ENCODE peak calls at places on chromosomes 11 and 22, in five cellular contexts. P, R, X, D and B are unnamed samples.

GRCh38 chr11:393219-394033 is 583 bp upstream of the PKP3 start:
- DNase-seq in P (no peak), R (peak), X (peak), D (peak), B (no peak)

GRCh38 chr11:56906683-56907148 is 82.0 kb upstream of the OR5AK2 start:
- DNase-seq in P (no peak), R (no peak), X (no peak), D (no peak), B (no peak)

GRCh38 chr11:131916633-131917032 is 546.2 kb downstream of the NTM start:
- DNase-seq in P (no peak), R (no peak), X (no peak), D (no peak), B (no peak)

GRCh38 chr11:2150206-2150847 is 10.7 kb downstream of the INS start:
- DNase-seq in P (peak), R (peak), X (peak), D (peak), B (no peak)

GRCh38 chr11:113730887-113731726 is 25.0 kb upstream of the TMPRSS5 start:
- DNase-seq in P (peak), R (peak), X (peak), D (peak), B (no peak)

GRCh38 chr11:69429716-69430491 is 51.6 kb upstream of the LINC01488 start:
- DNase-seq in P (no peak), R (no peak), X (no peak), D (no peak), B (no peak)

GRCh38 chr22:32836286-32836859 is 34.9 kb downstream of the TIMP3 start:
- DNase-seq in P (no peak), R (no peak), X (peak), D (peak), B (no peak)

GRCh38 chr22:43172191-43172590 is 14.7 kb downstream of the TTLL12 start:
- DNase-seq in P (no peak), R (no peak), X (no peak), D (no peak), B (no peak)

GRCh38 chr11:102202972-102203371 is 92.7 kb downstream of the YAP1 start:
- DNase-seq in P (no peak), R (no peak), X (no peak), D (no peak), B (no peak)

GRCh38 chr11:130775306-130776043 is 140.8 kb downstream of the SNX19 start:
- DNase-seq in P (no peak), R (peak), X (peak), D (no peak), B (no peak)

GRCh38 chr11:119607726-119608125 is 121.3 kb downstream of the NECTIN1 start:
- DNase-seq in P (no peak), R (no peak), X (no peak), D (no peak), B (no peak)

GRCh38 chr11:92810423-92810822 is 159.0 kb upstream of the MTNR1B start:
- DNase-seq in P (no peak), R (no peak), X (no peak), D (no peak), B (no peak)

GRCh38 chr22:21917206-21917958 is 35.3 kb downstream of the PPM1F start:
- DNase-seq in P (no peak), R (no peak), X (peak), D (peak), B (no peak)

GRCh38 chr11:128714881-128715280 is 21.0 kb downstream of the FLI1 start:
- DNase-seq in P (no peak), R (peak), X (peak), D (no peak), B (no peak)

GRCh38 chr11:6544921-6545850 is 48.1 kb downstream of the DNHD1 start:
- DNase-seq in P (no peak), R (no peak), X (peak), D (no peak), B (no peak)

GRCh38 chr11:28195449-28195848 is 87.3 kb downstream of the METTL15 start:
- DNase-seq in P (no peak), R (no peak), X (no peak), D (no peak), B (no peak)

GRCh38 chr11:72604256-72604655 is 70.0 kb downstream of the PDE2A start:
- DNase-seq in P (no peak), R (no peak), X (no peak), D (no peak), B (no peak)

GRCh38 chr11:68664906-68665305 is 19.4 kb upstream of the GAL start:
- DNase-seq in P (no peak), R (no peak), X (no peak), D (no peak), B (no peak)

GRCh38 chr22:31241200-31241599 is 29.1 kb downstream of the LIMK2 start:
- DNase-seq in P (no peak), R (no peak), X (peak), D (peak), B (no peak)

GRCh38 chr11:17822021-17822781 is 87.6 kb downstream of the KCNC1 start:
- DNase-seq in P (no peak), R (peak), X (peak), D (no peak), B (no peak)

GRCh38 chr22:41833369-41834004 is 582 bp downstream of the SREBF2 start:
- DNase-seq in P (peak), R (no peak), X (no peak), D (no peak), B (no peak)

GRCh38 chr11:121467965-121468364 is 15.2 kb upstream of the SORL1-AS1 start:
- DNase-seq in P (no peak), R (no peak), X (no peak), D (no peak), B (no peak)

GRCh38 chr22:30783021-30783420 is 88.3 kb downstream of the OSBP2 start:
- DNase-seq in P (no peak), R (no peak), X (no peak), D (no peak), B (no peak)

GRCh38 chr22:50244420-50245213 is at the start of gene TUBGCP6:
- DNase-seq in P (peak), R (peak), X (peak), D (peak), B (peak)

GRCh38 chr11:8258289-8258688 is 5.4 kb downstream of the LMO1 start:
- DNase-seq in P (no peak), R (no peak), X (no peak), D (no peak), B (no peak)

GRCh38 chr22:40029189-40029890 is 34.6 kb downstream of the FAM83F start:
- DNase-seq in P (no peak), R (no peak), X (no peak), D (peak), B (no peak)

GRCh38 chr22:22410677-22411076 is 97.9 kb downstream of the ZNF280B start:
- DNase-seq in P (no peak), R (no peak), X (no peak), D (no peak), B (no peak)

GRCh38 chr22:49321477-49322055 is 506.1 kb downstream of the BRD1 start:
- DNase-seq in P (no peak), R (no peak), X (no peak), D (no peak), B (no peak)

GRCh38 chr11:133134561-133135173 is 397.6 kb downstream of the OPCML start:
- DNase-seq in P (peak), R (no peak), X (peak), D (peak), B (peak)

GRCh38 chr11:128095459-128096096 is 491.8 kb downstream of the ETS1 start:
- DNase-seq in P (no peak), R (peak), X (peak), D (no peak), B (no peak)

GRCh38 chr11:84468255-84468654 is 1158.9 kb downstream of the DLG2 start:
- DNase-seq in P (no peak), R (no peak), X (no peak), D (no peak), B (no peak)

GRCh38 chr11:62409831-62410230 is 9.0 kb upstream of the SCGB1A1 start:
- DNase-seq in P (no peak), R (no peak), X (no peak), D (no peak), B (no peak)

GRCh38 chr22:24564376-24565058 is 8.7 kb downstream of the SNRPD3 start:
- DNase-seq in P (no peak), R (no peak), X (peak), D (peak), B (no peak)

GRCh38 chr22:25509391-25509791 is 55.1 kb upstream of the GRK3 start:
- DNase-seq in P (no peak), R (no peak), X (no peak), D (no peak), B (no peak)

GRCh38 chr11:103703437-103703836 is 333.0 kb upstream of the DDI1 start:
- DNase-seq in P (no peak), R (no peak), X (no peak), D (no peak), B (no peak)

GRCh38 chr11:128251140-128251539 is 336.2 kb downstream of the ETS1 start:
- DNase-seq in P (no peak), R (peak), X (peak), D (no peak), B (no peak)

GRCh38 chr22:20663137-20663828 is 110.6 kb upstream of the SERPIND1 start:
- DNase-seq in P (no peak), R (no peak), X (no peak), D (no peak), B (no peak)

GRCh38 chr11:100980156-100980555 is 149.5 kb downstream of the PGR start:
- DNase-seq in P (no peak), R (no peak), X (peak), D (peak), B (no peak)

GRCh38 chr11:110679323-110679980 is 32.8 kb downstream of the ARHGAP20 start:
- DNase-seq in P (no peak), R (no peak), X (peak), D (no peak), B (no peak)
- TF ChIP-seq CTCF in P (no peak), R (no peak), X (no peak), D (no peak), B (no peak)

GRCh38 chr11:111339758-111340388 is 39.2 kb downstream of the POU2AF1 start:
- DNase-seq in P (no peak), R (no peak), X (no peak), D (no peak), B (no peak)
- TF ChIP-seq CTCF in P (no peak), R (no peak), X (no peak), D (no peak), B (no peak)

GRCh38 chr22:37126882-37127281 is 17.4 kb upstream of the TMPRSS6 start:
- DNase-seq in P (no peak), R (no peak), X (no peak), D (no peak), B (no peak)
- TF ChIP-seq CTCF in P (no peak), R (peak), X (peak), D (peak), B (no peak)

GRCh38 chr11:45675646-45676045 is 10.2 kb upstream of the CHST1 start:
- DNase-seq in P (no peak), R (no peak), X (no peak), D (no peak), B (no peak)

GRCh38 chr11:45676522-45677095 is 11.2 kb upstream of the CHST1 start:
- DNase-seq in P (no peak), R (no peak), X (no peak), D (no peak), B (no peak)

GRCh38 chr11:45674481-45675190 is 9.2 kb upstream of the CHST1 start:
- DNase-seq in P (no peak), R (no peak), X (no peak), D (no peak), B (no peak)

GRCh38 chr11:45677811-45678515 is 12.5 kb upstream of the CHST1 start:
- DNase-seq in P (no peak), R (no peak), X (no peak), D (no peak), B (no peak)

GRCh38 chr11:45678962-45679361 is 13.5 kb upstream of the CHST1 start:
- DNase-seq in P (no peak), R (no peak), X (no peak), D (no peak), B (no peak)
- TF ChIP-seq CTCF in P (no peak), R (no peak), X (no peak), D (no peak), B (no peak)

DNA sequence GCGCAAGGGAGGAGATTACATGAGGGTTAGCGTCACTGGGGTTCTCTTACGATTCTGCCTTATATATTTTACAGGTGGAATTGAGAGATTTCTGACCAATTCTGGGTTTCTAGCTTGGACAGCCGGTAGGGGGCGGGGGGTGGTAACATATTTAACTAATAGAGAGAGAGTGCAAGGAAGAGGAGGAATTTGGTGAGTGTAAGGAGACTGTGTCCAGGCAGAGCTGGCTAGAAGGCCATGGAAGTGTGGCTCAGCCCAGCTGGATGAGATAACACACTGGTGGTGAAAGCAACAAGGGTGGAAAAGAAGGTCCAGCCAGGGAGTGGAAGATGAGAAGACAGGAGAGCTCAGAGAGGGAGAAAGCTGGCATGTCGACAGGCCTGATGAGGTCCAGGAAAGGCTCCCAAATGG is 56.5 kb downstream of the ST3GAL4 start:
- DNase-seq in P (no peak), R (no peak), X (peak), D (no peak), B (no peak)
- TF ChIP-seq CTCF in P (no peak), R (peak), X (peak), D (no peak), B (no peak)

GRCh38 chr11:34358258-34358665 is 452 bp upstream of the ABTB2 start:
- DNase-seq in P (peak), R (no peak), X (peak), D (peak), B (no peak)

GRCh38 chr11:34358666-34359547 is 1.1 kb upstream of the ABTB2 start:
- DNase-seq in P (peak), R (no peak), X (peak), D (peak), B (peak)

GRCh38 chr11:34357646-34358257 is at the start of gene ABTB2:
- DNase-seq in P (peak), R (peak), X (peak), D (peak), B (peak)

GRCh38 chr11:34360056-34360455 is 2.2 kb upstream of the ABTB2 start:
- DNase-seq in P (no peak), R (no peak), X (no peak), D (no peak), B (no peak)

GRCh38 chr11:34359548-34359891 is 1.7 kb upstream of the ABTB2 start:
- DNase-seq in P (no peak), R (no peak), X (no peak), D (no peak), B (no peak)
- TF ChIP-seq CTCF in P (no peak), R (no peak), X (no peak), D (no peak), B (no peak)

GRCh38 chr11:67276821-67277230 is 10.6 kb downstream of the GRK2 start:
- DNase-seq in P (no peak), R (no peak), X (peak), D (no peak), B (no peak)
- TF ChIP-seq CTCF in P (no peak), R (peak), X (peak), D (no peak), B (no peak)

GRCh38 chr11:19661827-19662226 is 50.8 kb upstream of the NAV2 start:
- DNase-seq in P (no peak), R (no peak), X (no peak), D (no peak), B (no peak)

GRCh38 chr11:19659529-19659928 is 53.1 kb upstream of the NAV2 start:
- DNase-seq in P (no peak), R (no peak), X (no peak), D (no peak), B (no peak)

GRCh38 chr11:19656140-19656541 is 56.5 kb upstream of the NAV2 start:
- DNase-seq in P (no peak), R (no peak), X (no peak), D (no peak), B (no peak)

GRCh38 chr11:19660076-19660475 is 52.6 kb upstream of the NAV2 start:
- DNase-seq in P (no peak), R (no peak), X (peak), D (peak), B (no peak)

GRCh38 chr11:19658344-19658743 is 54.3 kb upstream of the NAV2 start:
- DNase-seq in P (no peak), R (no peak), X (no peak), D (no peak), B (no peak)
- TF ChIP-seq CTCF in P (no peak), R (no peak), X (peak), D (no peak), B (no peak)